ENCODE peak calls at places on chromosomes 16 and 17, in four cellular contexts. V, T, B and F are unnamed samples.

GRCh38 chr16:48511716-48512115 is 98.3 kb downstream of the N4BP1 start:
- DNase-seq in T (no peak), B (no peak), V (no peak), F (no peak)

GRCh38 chr17:64281962-64282752 is 19.1 kb upstream of the TEX2 start:
- DNase-seq in B (peak; percentile 58), V (peak; percentile 29), T (peak; percentile 80), F (peak; percentile 85)

GRCh38 chr17:76536511-76537287 is 810 bp downstream of the CYGB start:
- DNase-seq in V (no peak), B (no peak), T (no peak), F (no peak)

GRCh38 chr17:31216053-31216751 is 80.8 kb downstream of the OMG start:
- DNase-seq in V (no peak), T (peak; percentile 4), B (no peak), F (peak; percentile 58)

GRCh38 chr17:67260051-67260987 is 15.3 kb upstream of the HELZ start:
- DNase-seq in V (no peak), T (no peak), B (no peak), F (peak; percentile 83)

GRCh38 chr17:70855401-70856054 is 686.2 kb downstream of the KCNJ2 start:
- DNase-seq in B (peak; percentile 53), T (no peak), V (no peak), F (no peak)

GRCh38 chr17:49404906-49405305 is 9.8 kb downstream of the PHB1 start:
- DNase-seq in B (no peak), T (no peak), V (no peak), F (no peak)

GRCh38 chr17:60130466-60130865 is 19.3 kb upstream of the CA4 start:
- DNase-seq in B (no peak), V (no peak), T (no peak), F (no peak)

GRCh38 chr17:18988546-18989173 is 15.9 kb downstream of the FAM83G start:
- DNase-seq in T (no peak), B (no peak), V (no peak), F (no peak)

GRCh38 chr17:31144427-31144826 is 49.6 kb downstream of the NF1 start:
- DNase-seq in V (no peak), T (no peak), B (no peak), F (peak; percentile 1)